ENCODE peak calls at places on chromosomes 1 and 21, in four cellular contexts. J is adipocyte, T is neural crest cell, I is aorta. C is an unnamed sample.

GRCh38 chr1:92085727-92086126 is 5.6 kb downstream of the BTBD8 start:
- DNase-seq in T (no peak), I (no peak), J (peak; percentile 6), C (no peak)

GRCh38 chr1:109926662-109927300 is 16.1 kb downstream of the CSF1 start:
- DNase-seq in J (no peak), I (no peak), T (no peak), C (no peak)

GRCh38 chr1:189616893-189617292 is 860.8 kb downstream of the BRINP3 start:
- DNase-seq in J (peak; percentile 70), I (no peak), T (no peak), C (no peak)

GRCh38 chr1:177200290-177200689 is 29.5 kb downstream of the BRINP2 start:
- DNase-seq in T (no peak), J (no peak), I (no peak), C (no peak)

GRCh38 chr21:43864806-43865470 is at the start of gene AGPAT3:
- DNase-seq in I (peak; percentile 78), J (peak; percentile 70), T (no peak), C (peak; percentile 32)

GRCh38 chr1:178724734-178725602 is at the start of gene RALGPS2:
- DNase-seq in T (peak; percentile 55), J (peak; percentile 88), I (peak; percentile 88), C (peak; percentile 73)

GRCh38 chr1:22747735-22748073 is 37.1 kb downstream of the EPHB2 start:
- DNase-seq in T (no peak), J (no peak), I (peak; percentile 28), C (no peak)

GRCh38 chr1:247281001-247281574 is 25.2 kb downstream of the VN1R5 start:
- DNase-seq in T (no peak), J (peak; percentile 5), I (no peak), C (no peak)

GRCh38 chr1:53341521-53341895 is 13.6 kb upstream of the LRP8 start:
- DNase-seq in I (no peak), J (no peak), T (no peak), C (no peak)

GRCh38 chr21:26715878-26716506 is 129.2 kb downstream of the ADAMTS1 start:
- DNase-seq in T (peak; percentile 53), I (no peak), J (peak; percentile 83), C (peak; percentile 45)

GRCh38 chr1:167460836-167461235 is 57.5 kb downstream of the CD247 start:
- DNase-seq in T (no peak), J (no peak), I (no peak), C (no peak)

GRCh38 chr1:154502066-154502741 is at the start of the genes SHE and TDRD10:
- DNase-seq in I (peak; percentile 79), T (no peak), J (no peak), C (no peak)

GRCh38 chr21:46436586-46436985 is 22.1 kb upstream of the DIP2A start:
- DNase-seq in J (no peak), T (no peak), I (peak; percentile 68), C (no peak)

GRCh38 chr1:228827026-228827425 is 91.7 kb downstream of the RHOU start:
- DNase-seq in I (no peak), J (no peak), T (no peak), C (no peak)

GRCh38 chr1:168687796-168688195 is 41.2 kb downstream of the DPT start:
- DNase-seq in I (no peak), J (no peak), T (no peak), C (no peak)

GRCh38 chr1:47823016-47823843 is 174.0 kb downstream of the TRABD2B start:
- DNase-seq in J (no peak), I (peak; percentile 75), T (no peak), C (no peak)

GRCh38 chr1:1298861-1299685 is 8.7 kb downstream of the ACAP3 start:
- DNase-seq in T (peak; percentile 68), I (no peak), J (peak; percentile 30), C (no peak)

GRCh38 chr21:42257091-42257760 is 38.3 kb downstream of the ABCG1 start:
- DNase-seq in T (no peak), J (no peak), I (no peak), C (no peak)

GRCh38 chr1:198018529-198018928 is 101.4 kb downstream of the LHX9 start:
- DNase-seq in J (peak; percentile 79), I (no peak), T (no peak), C (no peak)

GRCh38 chr1:204263240-204263848 is 49.6 kb upstream of the GOLT1A start:
- DNase-seq in I (no peak), T (peak; percentile 3), J (no peak), C (peak; percentile 48)

C was measured in body of pancreas.